ENCODE peak calls at places on chromosomes 2 and 18, in five cellular contexts. One of them, this sample, is unnamed. For H3K9me3 and H3K27me3, the result is how much of the 10 kb centered on the place peaks cover.

GRCh38 chr2:12232876-12233275 is 483.9 kb upstream of the TRIB2 start:
- DNase-seq in body of pancreas: no peak
- DNase-seq in SJCRH30: no peak
- DNase-seq in left lung: no peak
- DNase-seq in HepG2: no peak
- DNase-seq in this sample: no peak

GRCh38 chr2:61229936-61230335 is 67.9 kb downstream of the C2orf74 start:
- DNase-seq in HepG2: no peak
- DNase-seq in body of pancreas: no peak
- DNase-seq in SJCRH30: no peak
- DNase-seq in left lung: no peak
- DNase-seq in this sample: no peak

GRCh38 chr18:3970929-3971328 is 484.2 kb downstream of the DLGAP1 start:
- DNase-seq in body of pancreas: no peak
- DNase-seq in HepG2: no peak
- DNase-seq in SJCRH30: no peak
- DNase-seq in left lung: no peak
- DNase-seq in this sample: peak

GRCh38 chr2:240503848-240504247 is 53.9 kb downstream of the ANKMY1 start:
- DNase-seq in left lung: no peak
- DNase-seq in body of pancreas: no peak
- DNase-seq in SJCRH30: no peak
- DNase-seq in HepG2: no peak
- DNase-seq in this sample: no peak

GRCh38 chr2:66696374-66696773 is 261.4 kb downstream of the MEIS1 start:
- DNase-seq in left lung: no peak
- DNase-seq in SJCRH30: no peak
- DNase-seq in body of pancreas: no peak
- DNase-seq in HepG2: no peak
- DNase-seq in this sample: no peak

GRCh38 chr2:18267501-18267900 is 293.0 kb downstream of the RDH14 start:
- DNase-seq in HepG2: no peak
- DNase-seq in SJCRH30: no peak
- DNase-seq in body of pancreas: no peak
- DNase-seq in left lung: no peak
- DNase-seq in this sample: no peak

GRCh38 chr2:216464104-216464720 is 34.4 kb upstream of the RPL37A start:
- DNase-seq in left lung: no peak
- DNase-seq in SJCRH30: no peak
- DNase-seq in body of pancreas: no peak
- DNase-seq in HepG2: no peak
- DNase-seq in this sample: no peak

GRCh38 chr2:146987996-146988395 is 856.8 kb upstream of the ACVR2A start:
- DNase-seq in HepG2: no peak
- DNase-seq in body of pancreas: no peak
- DNase-seq in left lung: no peak
- DNase-seq in SJCRH30: no peak
- DNase-seq in this sample: no peak

GRCh38 chr18:13566941-13567762 is 159.2 kb downstream of the FAM210A start:
- DNase-seq in body of pancreas: no peak
- DNase-seq in HepG2: no peak
- DNase-seq in left lung: peak
- DNase-seq in SJCRH30: no peak
- DNase-seq in this sample: peak

GRCh38 chr18:49814147-49814499 is 790 bp upstream of the ACAA2 start:
- DNase-seq in left lung: peak
- DNase-seq in SJCRH30: peak
- DNase-seq in body of pancreas: peak
- DNase-seq in HepG2: peak
- DNase-seq in this sample: no peak

GRCh38 chr2:218882463-218882821 is 1.8 kb downstream of the WNT10A start:
- DNase-seq in body of pancreas: no peak
- DNase-seq in left lung: no peak
- DNase-seq in HepG2: no peak
- DNase-seq in SJCRH30: no peak
- DNase-seq in this sample: no peak

GRCh38 chr18:79395761-79396404 is at the start of gene NFATC1:
- DNase-seq in SJCRH30: peak
- DNase-seq in left lung: peak
- DNase-seq in body of pancreas: peak
- DNase-seq in HepG2: no peak
- DNase-seq in this sample: peak

GRCh38 chr18:49398331-49398730 is 62.1 kb downstream of the DYM start:
- DNase-seq in HepG2: no peak
- DNase-seq in body of pancreas: no peak
- DNase-seq in left lung: no peak
- DNase-seq in SJCRH30: no peak
- DNase-seq in this sample: no peak

GRCh38 chr18:31450409-31450808 is 2.9 kb downstream of the DSG3 start:
- DNase-seq in SJCRH30: no peak
- DNase-seq in body of pancreas: no peak
- DNase-seq in left lung: no peak
- DNase-seq in HepG2: no peak
- DNase-seq in this sample: no peak

GRCh38 chr2:121519153-121519552 is 11.5 kb upstream of the RNU4ATAC start:
- DNase-seq in HepG2: no peak
- DNase-seq in SJCRH30: no peak
- DNase-seq in body of pancreas: no peak
- DNase-seq in left lung: no peak
- DNase-seq in this sample: no peak

GRCh38 chr2:43025709-43026290 is 200.6 kb downstream of the ZFP36L2 start:
- DNase-seq in left lung: no peak
- DNase-seq in SJCRH30: no peak
- DNase-seq in body of pancreas: no peak
- DNase-seq in HepG2: no peak
- DNase-seq in this sample: no peak

GRCh38 chr2:74945783-74946165 is 12.7 kb upstream of the POLE4 start:
- DNase-seq in SJCRH30: no peak
- DNase-seq in HepG2: no peak
- DNase-seq in left lung: no peak
- DNase-seq in body of pancreas: no peak
- DNase-seq in this sample: no peak

GRCh38 chr2:165634855-165635254 is 159.2 kb downstream of the GALNT3 start:
- DNase-seq in SJCRH30: peak
- DNase-seq in HepG2: no peak
- DNase-seq in body of pancreas: peak
- DNase-seq in left lung: no peak
- DNase-seq in this sample: peak

GRCh38 chr18:3455090-3455640 is 5.2 kb downstream of the TGIF1 start:
- DNase-seq in SJCRH30: no peak
- DNase-seq in body of pancreas: no peak
- DNase-seq in HepG2: no peak
- DNase-seq in left lung: no peak
- DNase-seq in this sample: no peak

GRCh38 chr2:31457651-31458050 is 43.1 kb upstream of the XDH start:
- DNase-seq in body of pancreas: no peak
- DNase-seq in SJCRH30: no peak
- DNase-seq in left lung: no peak
- DNase-seq in HepG2: no peak
- DNase-seq in this sample: no peak

GRCh38 chr2:203783496-203784203 is 77.2 kb downstream of the CD28 start:
- DNase-seq in left lung: no peak
- DNase-seq in SJCRH30: peak
- DNase-seq in HepG2: peak
- DNase-seq in body of pancreas: no peak
- DNase-seq in this sample: no peak

GRCh38 chr18:3293196-3293951 is 31.4 kb downstream of the MYL12B start:
- DNase-seq in left lung: no peak
- DNase-seq in SJCRH30: no peak
- DNase-seq in HepG2: no peak
- DNase-seq in body of pancreas: no peak
- DNase-seq in this sample: no peak

GRCh38 chr2:36462311-36462710 is 106.7 kb downstream of the CRIM1 start:
- DNase-seq in body of pancreas: no peak
- DNase-seq in SJCRH30: no peak
- DNase-seq in HepG2: no peak
- DNase-seq in left lung: no peak
- DNase-seq in this sample: no peak

GRCh38 chr18:27585602-27586173 is 400.6 kb upstream of the CHST9 start:
- DNase-seq in SJCRH30: no peak
- DNase-seq in left lung: no peak
- DNase-seq in HepG2: peak
- DNase-seq in body of pancreas: no peak
- DNase-seq in this sample: no peak

GRCh38 chr2:3789246-3789645 is 85.9 kb downstream of the DCDC2C start:
- DNase-seq in body of pancreas: no peak
- DNase-seq in SJCRH30: no peak
- DNase-seq in left lung: no peak
- DNase-seq in HepG2: no peak
- DNase-seq in this sample: no peak

DNA sequence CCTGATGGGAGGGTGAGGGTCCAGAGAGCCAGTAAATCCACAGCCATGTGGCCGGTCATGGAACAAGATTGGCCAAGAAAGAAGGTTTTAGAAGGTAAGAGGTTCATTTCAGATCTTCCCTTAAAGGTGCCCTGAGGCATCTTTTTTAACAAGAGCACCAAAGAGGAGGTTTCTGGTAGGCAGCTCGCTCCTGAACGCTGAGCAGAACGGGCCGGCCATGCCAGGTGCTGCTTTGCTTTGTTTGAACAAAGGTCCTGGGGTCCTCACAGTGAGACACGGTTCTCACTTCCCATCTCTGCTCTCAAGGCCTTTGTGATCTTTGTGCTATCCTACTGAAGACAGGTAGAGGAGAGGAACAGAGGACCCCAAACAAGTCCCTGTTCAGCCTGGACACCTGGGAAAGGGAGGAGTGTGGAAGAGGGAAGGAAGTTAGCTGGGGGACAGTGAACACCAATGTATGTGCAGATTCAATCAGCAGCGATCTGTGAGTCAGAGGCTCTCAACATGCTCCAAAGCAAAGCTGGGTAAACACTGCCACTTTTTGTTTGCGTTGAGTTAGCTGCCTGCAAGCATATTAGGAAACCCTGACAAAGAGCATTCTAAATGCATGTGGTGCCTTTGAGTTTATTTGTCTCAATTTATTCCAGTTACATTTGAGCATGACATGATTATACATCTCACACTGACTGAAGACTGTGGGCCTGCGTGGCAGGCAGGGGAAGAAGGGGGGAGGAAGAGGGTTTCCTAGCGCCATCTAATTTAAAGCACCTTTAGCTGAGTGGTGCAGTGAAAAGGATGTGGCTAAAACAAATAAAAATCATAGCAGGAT is 102.4 kb downstream of the ASB1 start:
- DNase-seq in HepG2: peak
- DNase-seq in left lung: no peak
- DNase-seq in SJCRH30: no peak
- DNase-seq in body of pancreas: peak
- DNase-seq in this sample: no peak
- H3K9me3 ChIP-seq in HepG2: under half
- H3K9me3 ChIP-seq in left lung: under half
- H3K9me3 ChIP-seq in SJCRH30: under half
- H3K9me3 ChIP-seq in body of pancreas: under half
- H3K9me3 ChIP-seq in this sample: under half

DNA sequence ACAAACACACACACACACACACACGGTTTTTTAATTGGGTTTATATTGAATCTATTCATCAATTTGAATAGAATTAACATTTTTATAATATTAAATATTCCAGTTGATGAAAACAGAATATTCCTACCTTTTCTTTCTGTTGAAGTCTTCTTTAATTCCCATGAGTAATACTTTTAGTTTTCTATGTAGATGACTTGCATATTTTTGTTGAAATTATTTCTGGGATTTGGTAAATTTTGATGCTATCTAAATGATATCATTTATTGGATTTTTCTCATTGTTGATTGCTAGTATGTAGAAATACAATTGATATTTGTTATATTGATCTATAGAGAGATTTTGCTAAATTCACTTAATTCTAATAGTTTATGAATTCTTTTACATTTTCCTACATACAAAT is 12.8 kb upstream of the TCF7L1 start:
- DNase-seq in SJCRH30: no peak
- DNase-seq in body of pancreas: no peak
- DNase-seq in left lung: no peak
- DNase-seq in HepG2: no peak
- DNase-seq in this sample: no peak
- H3K27me3 ChIP-seq in SJCRH30: under half
- H3K27me3 ChIP-seq in body of pancreas: under half
- H3K27me3 ChIP-seq in left lung: under half
- H3K27me3 ChIP-seq in HepG2: under half
- H3K27me3 ChIP-seq in this sample: under half

DNA sequence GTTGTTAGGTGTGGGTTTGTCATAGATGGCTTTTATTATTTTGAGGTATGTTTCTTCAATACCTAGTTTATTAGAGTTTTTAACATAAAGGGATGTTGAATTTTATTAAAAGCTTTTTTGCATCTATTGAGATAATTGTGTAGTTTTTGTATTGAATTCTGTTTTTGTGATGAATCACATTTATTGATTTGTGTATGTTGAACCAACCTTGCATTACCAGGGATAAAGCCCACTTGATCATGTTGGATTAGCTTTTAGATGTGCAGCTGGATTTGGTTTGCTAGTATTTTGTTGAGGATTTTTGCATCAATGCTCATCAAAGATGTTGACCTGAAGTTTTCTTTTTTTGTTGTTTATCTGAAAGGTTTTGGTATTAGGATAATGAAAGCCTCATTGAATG is 328.2 kb downstream of the ADCYAP1 start:
- DNase-seq in body of pancreas: no peak
- DNase-seq in HepG2: no peak
- DNase-seq in left lung: no peak
- DNase-seq in SJCRH30: no peak
- DNase-seq in this sample: no peak
- H3K9me3 ChIP-seq in body of pancreas: under half
- H3K9me3 ChIP-seq in HepG2: under half
- H3K9me3 ChIP-seq in left lung: under half
- H3K9me3 ChIP-seq in SJCRH30: under half
- H3K9me3 ChIP-seq in this sample: under half

DNA sequence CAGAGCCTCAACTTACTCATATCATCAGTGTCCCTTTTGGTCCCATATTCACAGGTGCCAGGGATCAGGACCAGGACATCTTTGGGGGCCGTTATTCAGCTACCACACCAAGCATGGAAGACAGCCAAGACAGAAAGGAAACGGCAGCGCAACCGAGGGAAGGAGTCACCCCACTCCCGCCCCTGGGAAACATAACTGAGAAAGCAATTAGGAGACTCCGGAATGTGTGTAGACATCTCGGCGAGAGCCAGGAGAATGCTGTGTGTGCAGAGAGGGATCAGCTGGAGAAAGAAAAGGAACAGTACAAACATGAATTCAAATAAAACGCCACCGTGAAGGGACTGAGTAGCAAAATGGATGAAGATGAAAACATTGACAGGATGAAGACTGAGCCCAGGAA is 13.4 kb upstream of the BOK start:
- DNase-seq in HepG2: no peak
- DNase-seq in left lung: no peak
- DNase-seq in SJCRH30: no peak
- DNase-seq in body of pancreas: no peak
- DNase-seq in this sample: no peak
- H3K27me3 ChIP-seq in HepG2: under half
- H3K27me3 ChIP-seq in left lung: half or more
- H3K27me3 ChIP-seq in SJCRH30: under half
- H3K27me3 ChIP-seq in body of pancreas: under half
- H3K27me3 ChIP-seq in this sample: under half

DNA sequence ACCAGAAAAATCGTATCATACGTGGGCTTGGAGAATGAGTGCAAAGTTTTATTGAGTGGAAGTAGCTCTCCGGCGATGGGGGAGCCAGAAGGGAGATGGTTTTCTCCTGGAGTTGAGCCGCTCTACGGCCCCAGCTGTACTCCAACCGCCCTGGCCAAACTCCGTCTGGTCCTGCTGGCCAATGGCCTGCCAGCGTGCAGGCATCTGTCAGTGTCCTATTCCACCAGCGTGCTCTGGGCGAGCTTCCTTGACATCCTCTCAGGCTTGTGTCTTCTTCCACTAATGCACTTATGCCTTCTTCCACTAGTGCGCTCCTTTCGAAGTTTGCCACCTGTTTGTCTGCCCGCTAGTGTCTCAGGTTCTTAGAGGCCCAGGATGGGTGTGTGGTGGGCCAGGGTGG is 345.5 kb upstream of the CDH19 start:
- DNase-seq in left lung: no peak
- DNase-seq in HepG2: no peak
- DNase-seq in SJCRH30: no peak
- DNase-seq in body of pancreas: no peak
- DNase-seq in this sample: no peak
- H3K9me3 ChIP-seq in left lung: under half
- H3K9me3 ChIP-seq in HepG2: under half
- H3K9me3 ChIP-seq in SJCRH30: under half
- H3K9me3 ChIP-seq in body of pancreas: under half
- H3K9me3 ChIP-seq in this sample: under half

This sample was measured in testis.